ENCODE peak calls at places on chromosome 17, in six cellular contexts. R is Caco-2, C is aorta, G is glomerular endothelial cell, U is NCI-H1092, E is choroid plexus epithelial cell. L is an unnamed sample.
A peak's percentile ranks its signal among the peaks of the same experiment; 100 is the strongest.

GRCh38 chr17:65027305-65027704 is 29.2 kb downstream of the GNA13 start:
- DNase-seq in G (peak; percentile 70), R (peak; percentile 49), E (peak; percentile 77), C (no peak), U (no peak), L (no peak)

GRCh38 chr17:45147102-45147580 is 1.1 kb upstream of the HEXIM1 start:
- DNase-seq in G (no peak), E (no peak), R (no peak), U (peak; percentile 69), C (no peak), L (peak; percentile 93)

GRCh38 chr17:56203430-56203829 is 50.2 kb downstream of the ANKFN1 start:
- DNase-seq in C (no peak), E (peak; percentile 19), R (no peak), U (no peak), G (no peak), L (peak; percentile 2)

GRCh38 chr17:57085448-57086068 is 512 bp downstream of the AKAP1 start:
- DNase-seq in C (peak; percentile 87), E (peak; percentile 44), G (no peak), U (peak; percentile 36), R (peak; percentile 89), L (peak; percentile 33)

GRCh38 chr17:61398721-61399130 is 917 bp upstream of the TBX2 start:
- DNase-seq in G (no peak), C (no peak), U (no peak), E (no peak), R (no peak), L (no peak)

GRCh38 chr17:38454528-38454927 is 26.3 kb downstream of the ARHGAP23 start:
- DNase-seq in E (peak; percentile 53), C (peak; percentile 96), G (no peak), U (no peak), R (no peak), L (no peak)

GRCh38 chr17:42796066-42796758 is 2.3 kb downstream of the COA3 start:
- DNase-seq in G (no peak), E (no peak), U (no peak), C (no peak), R (no peak), L (no peak)

GRCh38 chr17:59845595-59846390 is 47.0 kb downstream of the TUBD1 start:
- DNase-seq in C (peak; percentile 49), U (peak; percentile 74), R (peak; percentile 91), G (no peak), E (peak; percentile 90), L (no peak)

GRCh38 chr17:40327735-40328385 is 18.9 kb downstream of the RARA start:
- DNase-seq in U (no peak), R (no peak), E (no peak), G (no peak), C (no peak), L (no peak)

GRCh38 chr17:2929881-2930533 is 133.4 kb downstream of the OR1D5 start:
- DNase-seq in R (peak; percentile 74), C (no peak), E (peak; percentile 33), U (no peak), G (no peak), L (no peak)

GRCh38 chr17:76232342-76232741 is 8.0 kb downstream of the RNF157 start:
- DNase-seq in U (no peak), G (no peak), C (no peak), R (no peak), E (peak; percentile 57), L (no peak)

GRCh38 chr17:10036511-10037061 is 131.5 kb upstream of the RCVRN start:
- DNase-seq in R (no peak), G (no peak), E (no peak), U (no peak), C (peak; percentile 82), L (no peak)

GRCh38 chr17:76000016-76000754 is 470 bp upstream of the CDK3 start:
- DNase-seq in R (peak; percentile 65), U (no peak), E (peak; percentile 53), C (no peak), G (no peak), L (no peak)

GRCh38 chr17:83078378-83079339 is 750 bp upstream of the METRNL start:
- DNase-seq in E (no peak), G (no peak), U (no peak), R (no peak), C (no peak), L (no peak)

GRCh38 chr17:14803781-14804180 is 461.3 kb downstream of the PMP22 start:
- DNase-seq in R (no peak), C (no peak), G (no peak), U (no peak), E (no peak), L (no peak)

GRCh38 chr17:75525806-75526554 is 483 bp downstream of the LLGL2 start:
- DNase-seq in C (no peak), E (no peak), U (no peak), R (no peak), G (no peak), L (no peak)

GRCh38 chr17:48127371-48128051 is 19.9 kb downstream of the SNX11 start:
- DNase-seq in C (no peak), E (no peak), G (peak; percentile 29), R (no peak), U (no peak), L (no peak)

GRCh38 chr17:51161541-51161940 is 4.7 kb upstream of the NME2 start:
- DNase-seq in U (no peak), R (no peak), E (no peak), C (no peak), G (no peak), L (no peak)

GRCh38 chr17:44988256-44988942 is 20.3 kb upstream of the C1QL1 start:
- DNase-seq in R (no peak), G (no peak), U (no peak), C (no peak), E (no peak), L (no peak)

GRCh38 chr17:15392326-15392739 is 50.9 kb upstream of the TEKT3 start:
- DNase-seq in E (peak; percentile 62), G (no peak), U (no peak), C (no peak), R (no peak), L (no peak)